ENCODE peak calls at places on chromosomes 4 and X, in nine cellular contexts. Y, U, E, X, O, R, V, T and J are unnamed samples.

GRCh38 chrX:39196192-39197102 is 395.2 kb downstream of the MID1IP1 start:
- DNase-seq in Y (no peak), X (no peak), U (no peak), R (no peak), O (no peak), E (peak), V (peak), T (peak), J (no peak)

GRCh38 chr4:137678796-137679195 is 146.5 kb upstream of the PCDH18 start:
- DNase-seq in T (no peak), X (no peak), V (no peak), E (peak), U (no peak), O (no peak), Y (no peak), R (no peak), J (no peak)

GRCh38 chr4:100168521-100168920 is 21.7 kb downstream of the DDIT4L start:
- DNase-seq in R (no peak), O (no peak), E (peak), V (no peak), T (no peak), Y (no peak), X (no peak), U (no peak), J (no peak)

GRCh38 chrX:42242044-42242443 is 318.7 kb upstream of the CASK start:
- DNase-seq in O (no peak), Y (no peak), X (no peak), R (no peak), E (no peak), U (no peak), T (no peak), V (no peak), J (no peak)

GRCh38 chr4:20273793-20274192 is 22.1 kb downstream of the SLIT2 start:
- DNase-seq in E (no peak), T (no peak), R (no peak), V (no peak), X (no peak), Y (no peak), U (no peak), O (no peak), J (no peak)

GRCh38 chr4:56648245-56649151 is 32.6 kb downstream of the HOPX start:
- DNase-seq in O (no peak), U (no peak), R (no peak), X (no peak), T (no peak), E (peak), Y (no peak), V (no peak), J (no peak)

GRCh38 chrX:27354021-27354420 is 109.1 kb downstream of the PPP4R3C start:
- DNase-seq in X (no peak), O (no peak), V (no peak), U (no peak), T (no peak), R (no peak), Y (no peak), E (no peak), J (no peak)

GRCh38 chr4:151624606-151625565 is 135.9 kb downstream of the GATB start:
- DNase-seq in O (no peak), V (no peak), E (peak), U (no peak), T (no peak), X (no peak), Y (no peak), R (no peak), J (no peak)

GRCh38 chrX:42093756-42094155 is 170.4 kb upstream of the CASK start:
- DNase-seq in R (no peak), T (peak), E (peak), O (no peak), V (no peak), X (no peak), Y (no peak), U (no peak), J (no peak)

GRCh38 chr4:69467797-69468196 is 27.9 kb downstream of the UGT2B4 start:
- DNase-seq in V (no peak), O (no peak), U (no peak), R (peak), E (no peak), T (no peak), Y (no peak), X (no peak), J (no peak)

GRCh38 chr4:157754410-157754809 is 418.4 kb downstream of the GASK1B start:
- DNase-seq in U (no peak), V (no peak), T (no peak), R (no peak), E (no peak), Y (no peak), O (no peak), X (no peak), J (no peak)

GRCh38 chr4:172481802-172482508 is 668.8 kb downstream of the GALNTL6 start:
- DNase-seq in R (no peak), U (no peak), E (no peak), X (no peak), T (no peak), Y (no peak), O (no peak), V (no peak), J (no peak)

GRCh38 chr4:77047037-77047436 is 28.8 kb downstream of the CCNI start:
- DNase-seq in R (no peak), X (no peak), V (no peak), E (peak), Y (no peak), T (no peak), O (no peak), U (no peak), J (no peak)
- TF ChIP-seq CTCF in R (peak), X (no peak), V (peak), E (peak), Y (peak), T (no peak), O (peak), U (no peak), J (peak)

DNA sequence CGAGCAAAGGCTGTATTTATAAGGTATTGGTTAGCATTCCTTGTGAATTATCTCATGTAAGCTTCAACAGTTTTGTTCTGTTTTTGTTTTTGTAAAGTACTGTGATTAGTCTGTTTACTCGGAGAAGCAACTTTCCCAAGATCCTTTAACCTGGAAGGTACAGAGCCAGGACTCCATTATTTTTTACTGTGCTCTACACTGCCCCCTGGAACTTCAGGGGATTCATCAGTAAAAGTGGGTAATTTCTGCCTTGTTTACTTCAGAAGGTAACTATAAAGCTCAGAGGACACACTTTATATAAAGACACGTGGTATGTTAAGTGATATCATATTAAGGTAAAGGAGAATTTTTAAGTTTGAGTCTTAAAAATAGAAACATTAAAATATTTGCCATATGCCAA is 124.9 kb downstream of the IQCM start:
- DNase-seq in T (no peak), E (no peak), X (no peak), Y (no peak), V (no peak), U (no peak), R (no peak), O (no peak), J (no peak)
- TF ChIP-seq CTCF in T (no peak), E (peak), X (peak), Y (peak), V (no peak), U (no peak), R (peak), O (no peak), J (peak)

DNA sequence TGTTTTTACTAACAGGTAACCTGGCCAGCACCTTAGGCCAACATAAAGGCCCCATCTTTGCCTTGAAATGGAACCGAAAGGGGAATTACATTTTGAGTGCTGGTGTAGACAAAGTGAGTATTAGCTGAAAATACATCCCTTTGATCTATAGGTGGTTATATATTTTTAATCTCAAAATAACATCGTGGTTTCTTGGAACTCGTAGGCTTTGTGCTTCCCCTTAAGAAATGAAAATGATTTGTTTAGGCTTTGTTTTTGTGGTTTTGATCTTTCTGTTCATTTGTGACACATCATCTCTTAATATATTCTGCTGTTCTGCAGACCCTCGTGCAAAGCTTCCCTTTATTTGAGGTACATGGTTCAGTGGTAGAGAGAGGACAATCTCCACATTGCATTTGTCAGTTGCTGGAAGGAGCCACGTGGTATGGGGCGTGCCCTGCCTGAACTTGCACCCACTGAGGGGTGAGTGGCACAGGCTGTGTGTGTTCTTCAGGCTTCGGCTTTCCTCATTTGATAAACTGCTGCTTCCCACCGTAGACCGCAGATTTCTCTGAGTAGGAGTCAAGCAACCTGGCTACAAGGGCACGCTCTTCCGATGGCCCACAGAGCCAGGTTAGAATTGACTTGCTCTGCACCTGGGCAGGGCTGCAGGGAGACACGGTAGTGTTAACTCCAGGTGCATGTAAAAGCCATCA is 72.2 kb downstream of the GPR143 start:
- DNase-seq in O (no peak), X (no peak), T (no peak), R (no peak), Y (no peak), V (no peak), U (no peak), E (no peak), J (no peak)
- TF ChIP-seq CTCF in O (no peak), X (no peak), T (no peak), R (no peak), Y (no peak), V (no peak), U (no peak), E (no peak), J (no peak)

DNA sequence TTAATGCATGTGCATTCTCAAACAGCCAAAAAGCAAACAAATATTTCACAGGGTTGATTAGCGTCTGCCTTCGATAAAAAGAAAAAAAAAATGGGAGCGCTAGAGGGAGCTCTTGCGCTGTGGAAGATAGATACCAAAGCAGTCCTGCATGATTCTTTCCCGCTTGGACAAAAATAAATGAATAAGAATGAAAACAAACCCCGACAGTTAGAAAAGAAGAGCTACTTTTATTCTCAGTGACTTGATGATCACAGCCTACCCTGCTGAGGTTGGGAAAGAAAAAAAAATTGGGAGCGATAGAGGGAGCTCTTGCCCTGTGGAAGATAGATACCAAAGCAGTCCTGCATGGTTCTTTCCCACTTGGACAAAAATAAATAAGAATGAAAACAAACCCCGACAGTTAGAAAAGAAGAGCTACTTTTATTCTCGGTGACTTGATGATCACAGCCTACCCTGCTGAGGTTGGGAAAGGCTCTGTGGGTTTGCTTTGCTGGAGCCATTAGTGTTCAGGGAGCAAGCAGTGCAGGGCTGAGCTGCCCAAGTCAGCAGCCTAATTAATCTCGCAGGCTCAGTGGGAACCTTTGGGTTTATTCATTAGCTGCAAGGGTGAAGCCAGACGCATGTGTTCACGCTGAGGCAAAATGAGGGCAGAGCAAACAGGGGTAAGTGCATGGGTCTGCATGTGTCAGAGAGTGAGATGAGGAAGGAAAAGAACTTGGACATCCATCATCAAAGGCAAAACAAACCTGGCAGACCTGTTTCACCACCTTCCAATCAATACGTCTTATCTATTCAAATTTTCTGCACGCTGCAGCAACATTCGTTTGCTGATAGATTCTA is 249.3 kb upstream of the PRKX start:
- DNase-seq in V (no peak), X (peak), E (peak), O (no peak), R (no peak), Y (peak), T (peak), U (no peak), J (no peak)
- TF ChIP-seq CTCF in V (peak), X (peak), E (peak), O (peak), R (peak), Y (peak), T (peak), U (no peak), J (peak)

DNA sequence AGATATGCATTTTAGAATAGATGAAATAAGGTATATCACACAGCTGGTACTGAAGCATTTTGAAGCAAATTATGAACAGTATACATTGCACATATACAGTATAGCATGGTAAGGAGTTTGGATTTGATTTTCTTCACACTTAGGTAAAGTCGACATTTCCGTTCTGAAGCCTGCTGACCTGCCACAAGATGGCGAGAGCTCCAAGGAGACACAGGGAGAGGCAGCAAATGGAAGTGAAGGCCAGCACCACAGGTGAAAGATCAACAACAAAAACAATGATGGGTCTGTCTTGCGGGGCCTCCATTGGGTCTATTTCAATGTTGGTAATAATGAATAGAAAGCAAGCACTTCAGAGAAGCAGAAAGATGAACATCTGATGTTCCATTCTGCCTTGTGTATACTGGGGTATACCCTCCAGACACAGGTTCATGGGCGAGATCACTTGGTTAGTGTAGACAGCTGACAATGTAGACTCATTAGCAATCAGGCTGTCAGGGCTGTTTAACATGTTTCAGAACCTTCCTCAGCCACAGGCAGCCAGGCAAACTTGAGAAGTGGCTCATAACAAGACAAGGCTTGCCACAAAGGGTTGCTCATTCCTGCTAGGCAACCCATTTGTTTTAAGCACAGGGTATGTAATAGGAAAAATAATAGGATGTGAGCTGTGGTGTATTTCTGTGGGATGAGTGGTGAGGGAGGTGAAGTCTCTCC is 21.4 kb upstream of the NOX1 start:
- DNase-seq in E (peak), O (no peak), Y (no peak), U (no peak), X (no peak), R (no peak), V (peak), T (peak), J (no peak)
- TF ChIP-seq CTCF in E (peak), O (no peak), Y (peak), U (peak), X (peak), R (peak), V (peak), T (peak), J (peak)

DNA sequence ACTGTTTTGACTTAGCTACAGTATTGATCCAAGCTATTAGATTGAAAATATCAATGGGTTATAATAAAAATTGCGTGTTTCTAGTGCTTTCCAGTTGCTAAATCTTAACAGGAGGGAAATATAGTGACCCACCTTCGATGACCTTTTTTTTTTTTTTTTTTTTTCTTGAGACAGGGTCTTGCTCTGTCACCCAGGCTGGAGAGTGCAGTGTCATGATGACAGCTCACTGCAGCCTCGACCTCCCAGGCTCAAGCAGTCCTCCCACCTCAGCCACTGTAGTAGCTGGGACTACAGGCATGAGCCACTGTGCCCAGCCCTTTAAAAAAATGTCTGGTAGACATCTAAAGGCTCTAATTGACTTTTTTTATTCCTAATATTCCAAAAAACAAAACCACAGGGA is 3.8 kb upstream of the ASB5 start:
- DNase-seq in U (no peak), V (no peak), O (no peak), Y (no peak), E (no peak), T (no peak), X (no peak), R (no peak), J (no peak)
- TF ChIP-seq CTCF in U (no peak), V (no peak), O (no peak), Y (no peak), E (no peak), T (no peak), X (no peak), R (no peak), J (no peak)

DNA sequence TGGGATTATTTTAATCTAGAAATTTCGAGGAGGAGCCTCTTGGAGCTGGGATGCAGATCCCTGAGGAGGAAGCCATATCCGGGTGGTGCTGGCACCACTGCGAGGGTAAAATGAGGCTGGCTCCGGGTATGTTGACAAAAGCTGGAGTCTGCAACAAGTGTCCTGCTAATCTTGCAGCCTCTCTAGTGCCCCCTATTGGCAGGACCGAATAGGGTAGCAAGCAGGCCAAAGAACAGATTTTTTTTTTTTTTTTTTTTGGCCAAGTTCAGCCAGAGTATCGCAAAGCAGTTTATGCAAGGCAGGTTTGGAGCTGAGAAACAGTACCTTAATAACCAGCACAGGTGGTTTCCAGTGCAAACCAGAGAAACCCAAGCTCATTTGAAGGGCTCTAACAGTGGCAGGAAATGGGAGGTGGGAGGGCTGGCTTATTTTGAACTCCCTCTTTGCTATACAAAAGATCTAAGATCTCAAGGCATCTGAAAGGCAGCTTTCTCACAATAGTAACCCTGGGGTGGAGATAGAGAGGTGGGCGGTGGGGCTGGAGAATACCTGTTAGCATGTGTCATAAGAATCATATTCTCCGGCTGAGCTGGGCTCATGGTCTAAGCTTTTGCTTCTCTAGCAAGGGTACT is 38.2 kb upstream of the OCIAD2 start:
- DNase-seq in R (no peak), U (peak), V (no peak), E (no peak), T (peak), Y (peak), O (no peak), X (no peak), J (no peak)
- TF ChIP-seq CTCF in R (peak), U (no peak), V (no peak), E (peak), T (peak), Y (peak), O (peak), X (peak), J (peak)

DNA sequence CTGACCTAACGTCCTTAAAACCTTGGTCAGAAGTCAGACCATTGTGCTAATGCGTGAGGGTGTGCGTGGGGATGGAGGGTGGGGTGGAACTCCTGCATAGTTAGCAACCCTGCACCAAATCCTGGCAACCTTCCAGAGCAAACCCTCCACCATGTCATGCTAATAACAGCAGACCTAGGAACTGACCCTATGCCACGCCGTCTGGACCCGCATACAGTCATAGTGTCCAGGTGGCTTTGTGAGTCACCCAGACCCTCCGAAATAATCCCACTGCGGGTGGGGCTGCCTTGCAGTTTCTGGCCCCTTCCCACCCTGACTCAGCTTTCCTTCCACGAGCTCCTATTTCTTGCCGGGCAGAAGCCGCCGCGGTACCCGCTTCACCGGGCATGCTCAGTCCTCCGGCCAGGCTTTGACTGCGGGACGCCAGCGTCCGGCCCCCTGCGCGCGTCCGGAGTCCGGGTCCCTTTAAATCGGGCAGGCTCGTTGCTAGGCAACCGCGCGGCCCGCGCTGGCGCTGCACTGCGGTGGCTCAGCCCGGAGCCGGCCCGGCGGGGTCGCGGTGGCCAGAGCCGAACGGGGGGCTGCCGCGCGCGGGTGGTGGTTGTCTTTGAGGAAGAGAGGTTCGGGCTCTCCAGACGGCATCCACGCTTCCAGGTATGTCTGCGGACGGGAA is at the start of gene CCDC160:
- DNase-seq in R (peak), U (peak), Y (peak), E (peak), V (peak), T (peak), O (peak), X (no peak), J (no peak)
- TF ChIP-seq CTCF in R (no peak), U (no peak), Y (no peak), E (no peak), V (no peak), T (no peak), O (no peak), X (no peak), J (no peak)

DNA sequence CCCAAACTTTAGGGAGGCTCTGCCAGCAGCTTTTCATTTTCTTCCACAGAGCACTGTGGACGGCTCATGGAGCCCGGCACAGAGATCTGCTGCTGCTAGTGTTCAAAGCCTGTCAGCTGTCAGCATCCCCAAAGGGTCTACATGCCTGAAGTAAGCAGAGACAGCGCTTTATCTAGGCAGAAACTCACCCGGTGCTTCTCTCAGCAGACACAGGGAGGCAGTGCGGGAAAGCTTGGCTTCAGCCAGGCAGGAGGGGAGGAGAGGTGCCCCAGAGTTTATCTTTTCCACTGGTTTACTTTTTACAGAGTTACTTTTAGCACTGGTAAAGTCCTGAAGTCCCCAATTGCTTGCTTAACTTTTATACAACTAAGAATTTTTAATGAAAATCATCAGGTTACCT is 339.3 kb downstream of the NKX6-1 start:
- DNase-seq in U (no peak), R (peak), V (no peak), Y (peak), E (no peak), X (no peak), T (no peak), O (no peak), J (no peak)
- TF ChIP-seq CTCF in U (no peak), R (peak), V (no peak), Y (peak), E (no peak), X (no peak), T (no peak), O (no peak), J (no peak)